ENCODE peak calls at places on chromosomes 1 and 21, in five cellular contexts. S, P, G, I and W are unnamed samples.

GRCh38 chr1:235954306-235955283 is 87.9 kb upstream of the LYST start:
- DNase-seq in G (peak), I (no peak), S (no peak), P (peak), W (peak)

GRCh38 chr21:40143822-40144525 is 276.7 kb downstream of the PCP4 start:
- DNase-seq in I (peak), G (no peak), S (peak), P (peak), W (no peak)

GRCh38 chr1:93810316-93810715 is 68.7 kb downstream of the DNTTIP2 start:
- DNase-seq in G (no peak), S (no peak), P (peak), I (no peak), W (no peak)

GRCh38 chr1:212196355-212196754 is 88.9 kb upstream of the PPP2R5A start:
- DNase-seq in P (no peak), I (no peak), G (no peak), S (no peak), W (no peak)

GRCh38 chr1:7538849-7539771 is 232.0 kb upstream of the VAMP3 start:
- DNase-seq in I (no peak), G (no peak), S (no peak), P (no peak), W (no peak)

GRCh38 chr21:34174470-34174869 is 101.1 kb downstream of the MRPS6 start:
- DNase-seq in G (no peak), S (no peak), P (no peak), I (no peak), W (no peak)

GRCh38 chr1:91513160-91513559 is 12.5 kb downstream of the CDC7 start:
- DNase-seq in S (no peak), I (no peak), G (no peak), P (peak), W (peak)

GRCh38 chr1:21184266-21184665 is 7.6 kb upstream of the EIF4G3 start:
- DNase-seq in I (no peak), G (no peak), P (no peak), S (no peak), W (no peak)

GRCh38 chr21:35764077-35764476 is 296.2 kb downstream of the SETD4 start:
- DNase-seq in P (no peak), S (no peak), I (no peak), G (no peak), W (no peak)

GRCh38 chr1:91864017-91864700 is 21.8 kb downstream of the TGFBR3 start:
- DNase-seq in I (no peak), S (no peak), P (peak), G (no peak), W (no peak)

GRCh38 chr21:25942145-25942544 is 207.4 kb downstream of the GABPA start:
- DNase-seq in S (no peak), I (no peak), G (no peak), P (no peak), W (no peak)

GRCh38 chr1:34899906-34900305 is 29.5 kb downstream of the DLGAP3 start:
- DNase-seq in S (no peak), P (no peak), G (no peak), I (no peak), W (no peak)

GRCh38 chr1:206631085-206631509 is 4.2 kb upstream of the DYRK3 start:
- DNase-seq in G (no peak), I (peak), S (peak), P (peak), W (no peak)

GRCh38 chr1:147591246-147591891 is 50.1 kb downstream of the BCL9 start:
- DNase-seq in G (no peak), P (no peak), I (no peak), S (no peak), W (no peak)
- H3K27ac ChIP-seq in G (no peak), P (no peak), I (no peak), S (no peak), W (no peak)

GRCh38 chr1:11279152-11279551 is 6.2 kb downstream of the UBIAD1 start:
- DNase-seq in P (no peak), S (no peak), I (no peak), G (no peak), W (no peak)

GRCh38 chr1:11280719-11281376 is 7.8 kb downstream of the UBIAD1 start:
- DNase-seq in G (no peak), S (no peak), P (no peak), I (no peak), W (no peak)

GRCh38 chr1:11283148-11283547 is 10.2 kb downstream of the UBIAD1 start:
- DNase-seq in I (no peak), G (no peak), P (no peak), S (no peak), W (no peak)

GRCh38 chr1:11279630-11280029 is 6.6 kb downstream of the UBIAD1 start:
- DNase-seq in S (no peak), G (no peak), I (no peak), P (no peak), W (no peak)

GRCh38 chr1:11281518-11282331 is 8.7 kb downstream of the UBIAD1 start:
- DNase-seq in P (peak), S (no peak), I (no peak), G (no peak), W (no peak)
- H3K4me3 ChIP-seq in P (no peak), S (no peak), I (no peak), G (no peak), W (peak)

GRCh38 chr1:204473415-204473965 is 21.1 kb downstream of the PIK3C2B start:
- DNase-seq in I (no peak), S (no peak), P (no peak), G (no peak), W (no peak)
- H3K27ac ChIP-seq in I (no peak), S (no peak), P (no peak), G (no peak), W (no peak)

DNA sequence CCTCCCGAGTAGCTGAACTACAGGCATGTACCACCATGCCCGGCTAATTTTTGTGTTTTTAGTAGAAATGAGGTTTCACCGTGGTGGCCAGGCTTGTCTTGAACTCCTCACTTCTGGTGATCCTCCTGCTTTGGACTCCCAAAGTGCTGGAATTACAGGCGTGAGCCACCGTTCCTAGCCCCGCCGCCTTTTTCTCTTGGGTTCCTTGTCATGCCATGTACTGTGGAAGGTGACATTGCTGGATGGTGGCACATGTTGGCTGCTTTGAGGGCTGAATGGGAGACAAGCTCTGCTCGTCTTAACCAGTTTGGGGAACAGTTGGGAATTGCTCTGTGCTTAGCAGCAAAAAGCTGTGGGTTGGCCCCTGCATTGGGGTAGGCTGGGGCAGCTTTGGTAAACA is 22.7 kb downstream of the ACTL8 start:
- DNase-seq in I (no peak), P (no peak), G (no peak), S (no peak), W (no peak)
- H3K4me3 ChIP-seq in I (no peak), P (no peak), G (no peak), S (no peak), W (no peak)

DNA sequence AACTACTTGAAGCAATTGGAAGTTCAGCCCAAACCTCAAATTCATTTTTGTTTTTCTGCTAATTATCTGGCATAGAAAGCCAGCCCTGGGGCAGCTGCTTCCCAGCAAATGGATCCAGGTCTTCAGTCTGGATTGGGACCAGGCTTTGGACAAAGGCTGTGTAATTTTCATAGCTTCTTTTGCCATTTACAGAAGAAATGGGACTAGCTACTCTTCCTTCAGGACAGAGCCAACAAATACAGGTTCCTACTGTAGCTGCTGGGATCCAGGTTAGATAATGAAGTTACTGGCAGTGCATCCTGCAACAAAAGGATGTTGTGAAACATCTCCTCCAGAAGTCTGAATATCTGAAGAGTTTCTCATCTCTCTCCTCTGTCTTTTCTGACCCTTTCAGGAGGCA is 171.5 kb upstream of the CAMK1G start:
- DNase-seq in S (no peak), P (peak), G (no peak), I (no peak), W (no peak)
- H3K27ac ChIP-seq in S (no peak), P (peak), G (peak), I (no peak), W (no peak)